ENCODE peak calls at places on chromosome 9, in eight cellular contexts. C is endothelial cell; R is left cardiac atrium; W is GM10248; H is NCI-H1417; J is stimulated activated CD8-positive, alpha-beta memory T cell treated with anti-CD3 and anti-CD28 coated beads, Interleukin-4, amount 100 ng/mL, for 24 hours; Y is GM23248; Q is memory B cell. A is an unnamed sample.

GRCh38 chr9:89791754-89792153 is 186.9 kb downstream of the GADD45G start:
- DNase-seq in C (no peak), R (no peak), W (no peak), H (peak; percentile 20), J (no peak), Y (no peak), Q (no peak), A (no peak)

GRCh38 chr9:14349818-14350333 is 35.9 kb upstream of the NFIB start:
- DNase-seq in C (no peak), R (no peak), W (no peak), H (no peak), J (no peak), Y (no peak), Q (no peak), A (peak; percentile 28)

GRCh38 chr9:137456864-137457405 is 2.2 kb downstream of the NSMF start:
- DNase-seq in C (no peak), R (peak; percentile 21), W (no peak), H (no peak), J (no peak), Y (no peak), Q (no peak), A (no peak)

GRCh38 chr9:136089697-136090045 is 5.4 kb downstream of the NACC2 start:
- DNase-seq in C (no peak), R (no peak), W (no peak), H (peak; percentile 66), J (no peak), Y (peak; percentile 58), Q (no peak), A (peak; percentile 37)

GRCh38 chr9:135365013-135365768 is 114.4 kb upstream of the PPP1R26 start:
- DNase-seq in C (no peak), R (no peak), W (no peak), H (no peak), J (no peak), Y (no peak), Q (no peak), A (no peak)

GRCh38 chr9:112751059-112751795 is 667 bp downstream of the SNX30 start:
- DNase-seq in C (peak; percentile 42), R (peak; percentile 29), W (peak; percentile 63), H (peak; percentile 68), J (peak; percentile 5), Y (peak; percentile 77), Q (no peak), A (peak; percentile 74)

GRCh38 chr9:95852059-95853032 is 23.1 kb upstream of the ERCC6L2 start:
- DNase-seq in C (no peak), R (no peak), W (peak; percentile 72), H (peak; percentile 37), J (no peak), Y (peak; percentile 75), Q (no peak), A (no peak)

GRCh38 chr9:8960254-8960653 is 1160.7 kb upstream of the DMAC1 start:
- DNase-seq in C (no peak), R (no peak), W (no peak), H (no peak), J (no peak), Y (no peak), Q (no peak), A (no peak)

GRCh38 chr9:76107487-76107886 is 217.0 kb downstream of the PCSK5 start:
- DNase-seq in C (no peak), R (peak; percentile 36), W (no peak), H (no peak), J (no peak), Y (peak; percentile 71), Q (no peak), A (no peak)

GRCh38 chr9:115292584-115293271 is 174.8 kb upstream of the TNC start:
- DNase-seq in C (no peak), R (no peak), W (no peak), H (no peak), J (no peak), Y (peak; percentile 33), Q (no peak), A (no peak)

GRCh38 chr9:89419978-89420394 is 77.9 kb downstream of the SEMA4D start:
- DNase-seq in C (no peak), R (no peak), W (no peak), H (no peak), J (no peak), Y (no peak), Q (no peak), A (no peak)

GRCh38 chr9:3403315-3403714 is 122.5 kb downstream of the RFX3 start:
- DNase-seq in C (no peak), R (no peak), W (no peak), H (peak; percentile 48), J (no peak), Y (no peak), Q (no peak), A (no peak)

GRCh38 chr9:38386319-38386895 is 6.1 kb upstream of the ALDH1B1 start:
- DNase-seq in C (no peak), R (no peak), W (no peak), H (peak; percentile 26), J (no peak), Y (no peak), Q (no peak), A (no peak)

GRCh38 chr9:132001550-132001949 is 78.1 kb downstream of the MED27 start:
- DNase-seq in C (no peak), R (no peak), W (no peak), H (no peak), J (no peak), Y (no peak), Q (no peak), A (no peak)

GRCh38 chr9:135920256-135920930 is 13.0 kb upstream of the CAMSAP1 start:
- DNase-seq in C (no peak), R (no peak), W (no peak), H (no peak), J (no peak), Y (no peak), Q (no peak), A (no peak)

GRCh38 chr9:136954270-136955083 is 2.4 kb downstream of the LCN12 start:
- DNase-seq in C (no peak), R (no peak), W (no peak), H (no peak), J (no peak), Y (no peak), Q (no peak), A (no peak)

GRCh38 chr9:20658677-20659473 is 25.2 kb upstream of the FOCAD start:
- DNase-seq in C (peak; percentile 13), R (no peak), W (no peak), H (peak; percentile 51), J (no peak), Y (peak; percentile 47), Q (no peak), A (no peak)

GRCh38 chr9:111037744-111038335 is 430 bp downstream of the LPAR1 start:
- DNase-seq in C (peak; percentile 68), R (peak; percentile 35), W (peak; percentile 54), H (peak; percentile 51), J (no peak), Y (peak; percentile 71), Q (no peak), A (peak; percentile 68)

GRCh38 chr9:136886610-136887597 is 588 bp downstream of the TRAF2 start:
- DNase-seq in C (peak; percentile 59), R (peak; percentile 39), W (peak; percentile 79), H (peak; percentile 57), J (peak; percentile 22), Y (peak; percentile 66), Q (peak; percentile 35), A (no peak)

A was measured in T47D.